ENCODE peak calls at places on chromosome 14, in six cellular contexts. One of them, this sample, is unnamed.

GRCh38 chr14:88729159-88729558 is 63.6 kb downstream of the EML5 start:
- DNase-seq in thyroid gland: no peak
- DNase-seq in Calu3: no peak
- DNase-seq in cardiac fibroblast: peak; percentile 2
- DNase-seq in AG04450: no peak
- DNase-seq in ovary: no peak
- DNase-seq in this sample: no peak

GRCh38 chr14:20631023-20631820 is 10.3 kb downstream of the OR6S1 start:
- DNase-seq in thyroid gland: peak; percentile 55
- DNase-seq in Calu3: peak; percentile 61
- DNase-seq in cardiac fibroblast: peak; percentile 86
- DNase-seq in AG04450: peak; percentile 27
- DNase-seq in ovary: peak; percentile 71
- DNase-seq in this sample: peak; percentile 36

GRCh38 chr14:54782803-54783659 is 119.6 kb downstream of the GCH1 start:
- DNase-seq in thyroid gland: no peak
- DNase-seq in Calu3: peak; percentile 12
- DNase-seq in cardiac fibroblast: no peak
- DNase-seq in AG04450: no peak
- DNase-seq in ovary: no peak
- DNase-seq in this sample: no peak

GRCh38 chr14:38197761-38198345 is 9.9 kb upstream of the SSTR1 start:
- DNase-seq in thyroid gland: no peak
- DNase-seq in Calu3: no peak
- DNase-seq in cardiac fibroblast: no peak
- DNase-seq in AG04450: no peak
- DNase-seq in ovary: no peak
- DNase-seq in this sample: no peak

GRCh38 chr14:35114036-35114435 is 7.8 kb downstream of the PPP2R3C start:
- DNase-seq in thyroid gland: no peak
- DNase-seq in Calu3: no peak
- DNase-seq in cardiac fibroblast: peak; percentile 43
- DNase-seq in AG04450: peak; percentile 42
- DNase-seq in ovary: no peak
- DNase-seq in this sample: no peak

GRCh38 chr14:72538387-72538786 is 355.5 kb downstream of the DPF3 start:
- DNase-seq in thyroid gland: no peak
- DNase-seq in Calu3: no peak
- DNase-seq in cardiac fibroblast: no peak
- DNase-seq in AG04450: no peak
- DNase-seq in ovary: no peak
- DNase-seq in this sample: no peak

GRCh38 chr14:99382781-99383456 is 97.7 kb downstream of the SETD3 start:
- DNase-seq in thyroid gland: no peak
- DNase-seq in Calu3: peak; percentile 41
- DNase-seq in cardiac fibroblast: peak; percentile 27
- DNase-seq in AG04450: peak; percentile 21
- DNase-seq in ovary: no peak
- DNase-seq in this sample: no peak

GRCh38 chr14:59018460-59018859 is 170.0 kb upstream of the DAAM1 start:
- DNase-seq in thyroid gland: no peak
- DNase-seq in Calu3: no peak
- DNase-seq in cardiac fibroblast: no peak
- DNase-seq in AG04450: no peak
- DNase-seq in ovary: no peak
- DNase-seq in this sample: no peak

GRCh38 chr14:56027916-56028637 is 90.1 kb upstream of the PELI2 start:
- DNase-seq in thyroid gland: no peak
- DNase-seq in Calu3: no peak
- DNase-seq in cardiac fibroblast: no peak
- DNase-seq in AG04450: no peak
- DNase-seq in ovary: no peak
- DNase-seq in this sample: no peak

GRCh38 chr14:54459106-54459505 is 17.9 kb upstream of the CNIH1 start:
- DNase-seq in thyroid gland: no peak
- DNase-seq in Calu3: no peak
- DNase-seq in cardiac fibroblast: no peak
- DNase-seq in AG04450: no peak
- DNase-seq in ovary: no peak
- DNase-seq in this sample: no peak

GRCh38 chr14:35202195-35202594 is 79.8 kb downstream of the PRORP start:
- DNase-seq in thyroid gland: no peak
- DNase-seq in Calu3: no peak
- DNase-seq in cardiac fibroblast: no peak
- DNase-seq in AG04450: no peak
- DNase-seq in ovary: no peak
- DNase-seq in this sample: no peak

GRCh38 chr14:24381363-24382102 is 13.5 kb downstream of the NFATC4 start:
- DNase-seq in thyroid gland: peak; percentile 50
- DNase-seq in Calu3: no peak
- DNase-seq in cardiac fibroblast: peak; percentile 24
- DNase-seq in AG04450: no peak
- DNase-seq in ovary: no peak
- DNase-seq in this sample: no peak

GRCh38 chr14:90060965-90061848 is 587 bp upstream of the KCNK13 start:
- DNase-seq in thyroid gland: peak; percentile 30
- DNase-seq in Calu3: peak; percentile 6
- DNase-seq in cardiac fibroblast: no peak
- DNase-seq in AG04450: no peak
- DNase-seq in ovary: no peak
- DNase-seq in this sample: no peak

GRCh38 chr14:106622200-106622745 is 1095.9 kb downstream of the TMEM121 start:
- DNase-seq in thyroid gland: no peak
- DNase-seq in Calu3: no peak
- DNase-seq in cardiac fibroblast: no peak
- DNase-seq in AG04450: no peak
- DNase-seq in ovary: no peak
- DNase-seq in this sample: no peak

GRCh38 chr14:78721756-78722455 is 551.7 kb downstream of the NRXN3 start:
- DNase-seq in thyroid gland: no peak
- DNase-seq in Calu3: no peak
- DNase-seq in cardiac fibroblast: no peak
- DNase-seq in AG04450: no peak
- DNase-seq in ovary: no peak
- DNase-seq in this sample: no peak

GRCh38 chr14:76753799-76754198 is 7.5 kb upstream of the VASH1 start:
- DNase-seq in thyroid gland: no peak
- DNase-seq in Calu3: no peak
- DNase-seq in cardiac fibroblast: no peak
- DNase-seq in AG04450: no peak
- DNase-seq in ovary: no peak
- DNase-seq in this sample: peak; percentile 0

GRCh38 chr14:22168092-22168955 is 420.7 kb downstream of the DAD1 start:
- DNase-seq in thyroid gland: no peak
- DNase-seq in Calu3: no peak
- DNase-seq in cardiac fibroblast: peak; percentile 26
- DNase-seq in AG04450: no peak
- DNase-seq in ovary: no peak
- DNase-seq in this sample: no peak
- TF ChIP-seq CTCF in thyroid gland: no peak
- TF ChIP-seq CTCF in Calu3: no peak
- TF ChIP-seq CTCF in cardiac fibroblast: no peak
- TF ChIP-seq CTCF in AG04450: peak; percentile 42
- TF ChIP-seq CTCF in ovary: no peak
- TF ChIP-seq CTCF in this sample: no peak

GRCh38 chr14:100540141-100540925 is 46.9 kb downstream of the BEGAIN start:
- DNase-seq in thyroid gland: no peak
- DNase-seq in Calu3: peak; percentile 20
- DNase-seq in cardiac fibroblast: no peak
- DNase-seq in AG04450: no peak
- DNase-seq in ovary: peak; percentile 34
- DNase-seq in this sample: no peak
- TF ChIP-seq CTCF in thyroid gland: no peak
- TF ChIP-seq CTCF in Calu3: no peak
- TF ChIP-seq CTCF in cardiac fibroblast: peak; percentile 20
- TF ChIP-seq CTCF in AG04450: peak; percentile 50
- TF ChIP-seq CTCF in ovary: no peak
- TF ChIP-seq CTCF in this sample: no peak

GRCh38 chr14:32932302-32932920 is 6.3 kb upstream of the NPAS3 start:
- DNase-seq in thyroid gland: no peak
- DNase-seq in Calu3: no peak
- DNase-seq in cardiac fibroblast: no peak
- DNase-seq in AG04450: no peak
- DNase-seq in ovary: no peak
- DNase-seq in this sample: no peak

GRCh38 chr14:32934891-32935633 is 3.6 kb upstream of the NPAS3 start:
- DNase-seq in thyroid gland: no peak
- DNase-seq in Calu3: no peak
- DNase-seq in cardiac fibroblast: peak; percentile 13
- DNase-seq in AG04450: no peak
- DNase-seq in ovary: peak; percentile 34
- DNase-seq in this sample: no peak

GRCh38 chr14:32933623-32933942 is 5.1 kb upstream of the NPAS3 start:
- DNase-seq in thyroid gland: no peak
- DNase-seq in Calu3: no peak
- DNase-seq in cardiac fibroblast: peak; percentile 56
- DNase-seq in AG04450: no peak
- DNase-seq in ovary: no peak
- DNase-seq in this sample: no peak

GRCh38 chr14:32932921-32933622 is 5.6 kb upstream of the NPAS3 start:
- DNase-seq in thyroid gland: peak; percentile 25
- DNase-seq in Calu3: no peak
- DNase-seq in cardiac fibroblast: no peak
- DNase-seq in AG04450: no peak
- DNase-seq in ovary: peak; percentile 38
- DNase-seq in this sample: no peak

GRCh38 chr14:32933943-32934890 is 4.5 kb upstream of the NPAS3 start:
- DNase-seq in thyroid gland: no peak
- DNase-seq in Calu3: peak; percentile 12
- DNase-seq in cardiac fibroblast: peak; percentile 47
- DNase-seq in AG04450: no peak
- DNase-seq in ovary: peak; percentile 52
- DNase-seq in this sample: no peak
- TF ChIP-seq CTCF in thyroid gland: no peak
- TF ChIP-seq CTCF in Calu3: no peak
- TF ChIP-seq CTCF in cardiac fibroblast: no peak
- TF ChIP-seq CTCF in AG04450: no peak
- TF ChIP-seq CTCF in ovary: no peak
- TF ChIP-seq CTCF in this sample: no peak

GRCh38 chr14:61380984-61381383 is 59.6 kb downstream of the PRKCH start:
- DNase-seq in thyroid gland: no peak
- DNase-seq in Calu3: no peak
- DNase-seq in cardiac fibroblast: no peak
- DNase-seq in AG04450: no peak
- DNase-seq in ovary: no peak
- DNase-seq in this sample: no peak
- TF ChIP-seq CTCF in thyroid gland: no peak
- TF ChIP-seq CTCF in Calu3: no peak
- TF ChIP-seq CTCF in cardiac fibroblast: no peak
- TF ChIP-seq CTCF in AG04450: no peak
- TF ChIP-seq CTCF in ovary: no peak
- TF ChIP-seq CTCF in this sample: no peak

DNA sequence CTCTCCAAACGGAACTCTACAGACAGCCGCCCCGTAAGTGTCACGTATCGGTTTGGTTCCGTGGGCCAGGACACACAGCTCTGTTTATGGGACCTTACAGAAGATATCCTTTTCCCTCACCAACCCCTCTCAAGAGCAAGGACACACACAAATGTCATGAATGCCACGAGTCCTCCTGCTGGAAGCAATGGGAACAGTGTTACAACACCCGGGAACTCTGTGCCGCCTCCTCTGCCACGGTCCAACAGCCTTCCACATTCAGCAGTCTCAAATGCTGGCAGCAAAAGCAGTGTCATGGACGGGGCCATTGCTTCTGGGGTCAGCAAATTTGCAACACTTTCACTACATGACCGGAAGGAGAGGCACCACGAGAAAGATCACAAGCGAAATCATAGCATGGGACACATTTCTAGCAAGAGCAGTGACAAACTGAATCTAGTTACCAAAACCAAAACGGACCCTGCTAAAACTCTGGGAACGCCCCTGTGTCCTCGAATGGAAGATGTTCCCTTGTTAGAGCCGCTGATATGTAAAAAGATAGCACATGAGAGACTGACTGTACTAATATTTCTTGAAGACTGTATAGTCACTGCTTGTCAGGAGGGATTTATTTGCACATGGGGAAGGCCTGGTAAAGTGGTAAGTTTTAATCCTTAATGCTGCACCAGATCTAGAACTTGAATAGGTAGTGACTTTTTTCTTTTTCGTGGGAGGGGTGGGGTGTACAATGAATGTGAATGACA is 69.7 kb downstream of the WDR20 start:
- DNase-seq in thyroid gland: peak; percentile 87
- DNase-seq in Calu3: peak; percentile 21
- DNase-seq in cardiac fibroblast: peak; percentile 33
- DNase-seq in AG04450: no peak
- DNase-seq in ovary: no peak
- DNase-seq in this sample: no peak
- TF ChIP-seq CTCF in thyroid gland: peak; percentile 75
- TF ChIP-seq CTCF in Calu3: no peak
- TF ChIP-seq CTCF in cardiac fibroblast: peak; percentile 13
- TF ChIP-seq CTCF in AG04450: peak; percentile 36
- TF ChIP-seq CTCF in ovary: no peak
- TF ChIP-seq CTCF in this sample: no peak

DNA sequence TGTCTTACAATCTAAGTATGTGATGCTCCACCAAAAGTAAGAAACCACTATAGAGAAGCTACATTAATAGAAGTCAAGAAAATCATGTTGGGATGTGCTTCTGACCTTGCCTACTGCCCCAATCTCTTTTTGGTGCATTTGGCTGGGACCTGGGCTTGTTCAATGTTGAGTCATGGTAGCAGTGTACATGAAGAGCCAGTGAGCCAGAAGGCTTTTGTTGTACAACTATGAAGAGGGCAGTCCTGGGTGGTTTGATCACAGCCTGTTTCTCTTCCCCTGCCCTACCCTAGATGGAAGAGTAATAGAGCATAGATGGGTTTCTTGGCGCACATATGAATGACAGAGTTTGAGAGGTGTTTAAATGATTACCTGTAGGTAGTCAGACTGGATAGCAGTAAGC is 56.4 kb downstream of the UBR7 start:
- DNase-seq in thyroid gland: no peak
- DNase-seq in Calu3: no peak
- DNase-seq in cardiac fibroblast: peak; percentile 60
- DNase-seq in AG04450: no peak
- DNase-seq in ovary: no peak
- DNase-seq in this sample: no peak
- TF ChIP-seq CTCF in thyroid gland: no peak
- TF ChIP-seq CTCF in Calu3: no peak
- TF ChIP-seq CTCF in cardiac fibroblast: no peak
- TF ChIP-seq CTCF in AG04450: no peak
- TF ChIP-seq CTCF in ovary: no peak
- TF ChIP-seq CTCF in this sample: no peak

This sample was measured in prostate gland.